ENCODE peak calls at places on chromosomes 13 and 19, in eight cellular contexts. One of them, this sample, is unnamed. For H3K4me1, the result is how much of the 10 kb centered on the place peaks cover.

GRCh38 chr13:51192348-51192747 is 29.9 kb upstream of the FAM124A start:
- DNase-seq in left lung: no peak
- DNase-seq in aorta: no peak
- DNase-seq in tibial artery: no peak
- DNase-seq in gastrocnemius medialis: no peak
- DNase-seq in keratinocyte: no peak
- DNase-seq in right cardiac atrium: no peak
- DNase-seq in heart left ventricle: no peak
- DNase-seq in this sample: no peak

GRCh38 chr13:42022796-42023493 is 25.5 kb upstream of the DGKH start:
- DNase-seq in right cardiac atrium: no peak
- DNase-seq in tibial artery: no peak
- DNase-seq in left lung: no peak
- DNase-seq in gastrocnemius medialis: no peak
- DNase-seq in keratinocyte: no peak
- DNase-seq in aorta: no peak
- DNase-seq in heart left ventricle: no peak
- DNase-seq in this sample: no peak

GRCh38 chr13:99005609-99006008 is 27.7 kb upstream of the DOCK9 start:
- DNase-seq in gastrocnemius medialis: no peak
- DNase-seq in tibial artery: no peak
- DNase-seq in keratinocyte: no peak
- DNase-seq in left lung: no peak
- DNase-seq in heart left ventricle: no peak
- DNase-seq in aorta: no peak
- DNase-seq in right cardiac atrium: no peak
- DNase-seq in this sample: no peak

GRCh38 chr19:36213793-36214387 is 575 bp downstream of the ZNF565 start:
- DNase-seq in tibial artery: no peak
- DNase-seq in gastrocnemius medialis: peak
- DNase-seq in aorta: no peak
- DNase-seq in heart left ventricle: no peak
- DNase-seq in left lung: no peak
- DNase-seq in keratinocyte: no peak
- DNase-seq in right cardiac atrium: peak
- DNase-seq in this sample: no peak

GRCh38 chr13:29315847-29316246 is 279.6 kb downstream of the SLC7A1 start:
- DNase-seq in left lung: no peak
- DNase-seq in tibial artery: no peak
- DNase-seq in right cardiac atrium: no peak
- DNase-seq in heart left ventricle: no peak
- DNase-seq in gastrocnemius medialis: no peak
- DNase-seq in keratinocyte: no peak
- DNase-seq in aorta: no peak
- DNase-seq in this sample: no peak

GRCh38 chr19:40236366-40236765 is 9.9 kb upstream of the CCNP start:
- DNase-seq in tibial artery: no peak
- DNase-seq in left lung: no peak
- DNase-seq in heart left ventricle: no peak
- DNase-seq in keratinocyte: no peak
- DNase-seq in gastrocnemius medialis: no peak
- DNase-seq in aorta: no peak
- DNase-seq in right cardiac atrium: no peak
- DNase-seq in this sample: no peak

GRCh38 chr13:45511310-45512147 is 46.8 kb downstream of the COG3 start:
- DNase-seq in keratinocyte: peak
- DNase-seq in left lung: no peak
- DNase-seq in heart left ventricle: peak
- DNase-seq in gastrocnemius medialis: no peak
- DNase-seq in aorta: no peak
- DNase-seq in right cardiac atrium: no peak
- DNase-seq in tibial artery: no peak
- DNase-seq in this sample: no peak

GRCh38 chr19:30228113-30228725 is 144.0 kb upstream of the ZNF536 start:
- DNase-seq in heart left ventricle: no peak
- DNase-seq in right cardiac atrium: no peak
- DNase-seq in left lung: no peak
- DNase-seq in tibial artery: no peak
- DNase-seq in aorta: no peak
- DNase-seq in keratinocyte: no peak
- DNase-seq in gastrocnemius medialis: no peak
- DNase-seq in this sample: no peak

GRCh38 chr19:38508507-38508906 is 75.0 kb downstream of the RYR1 start:
- DNase-seq in aorta: no peak
- DNase-seq in heart left ventricle: no peak
- DNase-seq in keratinocyte: no peak
- DNase-seq in left lung: no peak
- DNase-seq in tibial artery: no peak
- DNase-seq in right cardiac atrium: no peak
- DNase-seq in gastrocnemius medialis: no peak
- DNase-seq in this sample: no peak

GRCh38 chr19:46571495-46571894 is 29.6 kb upstream of the CALM3 start:
- DNase-seq in keratinocyte: no peak
- DNase-seq in left lung: no peak
- DNase-seq in right cardiac atrium: no peak
- DNase-seq in heart left ventricle: no peak
- DNase-seq in gastrocnemius medialis: no peak
- DNase-seq in tibial artery: no peak
- DNase-seq in aorta: no peak
- DNase-seq in this sample: no peak

GRCh38 chr19:21677696-21678418 is 89.5 kb downstream of the ZNF100 start:
- DNase-seq in aorta: no peak
- DNase-seq in gastrocnemius medialis: no peak
- DNase-seq in tibial artery: no peak
- DNase-seq in keratinocyte: no peak
- DNase-seq in left lung: no peak
- DNase-seq in heart left ventricle: no peak
- DNase-seq in right cardiac atrium: no peak
- DNase-seq in this sample: no peak

GRCh38 chr19:49988433-49988832 is 27.5 kb upstream of the SIGLEC11 start:
- DNase-seq in aorta: no peak
- DNase-seq in gastrocnemius medialis: no peak
- DNase-seq in right cardiac atrium: no peak
- DNase-seq in keratinocyte: no peak
- DNase-seq in tibial artery: no peak
- DNase-seq in heart left ventricle: no peak
- DNase-seq in left lung: no peak
- DNase-seq in this sample: no peak

GRCh38 chr13:52361225-52361624 is 44.7 kb downstream of the THSD1 start:
- DNase-seq in right cardiac atrium: no peak
- DNase-seq in gastrocnemius medialis: no peak
- DNase-seq in left lung: no peak
- DNase-seq in tibial artery: no peak
- DNase-seq in keratinocyte: no peak
- DNase-seq in heart left ventricle: no peak
- DNase-seq in aorta: no peak
- DNase-seq in this sample: no peak

DNA sequence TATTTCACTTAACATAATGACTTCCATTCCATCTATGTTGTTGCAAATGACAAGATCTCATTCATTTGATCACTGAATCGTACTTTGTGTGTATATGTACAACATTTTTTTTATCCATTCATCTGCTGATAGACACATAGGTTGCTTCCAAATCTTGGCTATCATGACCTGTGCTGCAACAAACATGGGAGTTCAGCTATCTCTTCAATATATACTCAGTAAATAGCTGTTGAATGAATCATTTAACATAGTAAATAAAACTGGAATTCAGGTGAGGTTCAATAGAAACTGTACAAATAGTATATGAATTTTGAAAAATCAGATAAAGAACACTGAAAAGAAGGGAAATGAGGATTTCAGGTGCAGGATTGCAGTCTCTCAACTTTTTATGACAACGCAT is 508.9 kb upstream of the MIR17HG start:
- DNase-seq in left lung: no peak
- DNase-seq in right cardiac atrium: no peak
- DNase-seq in keratinocyte: no peak
- DNase-seq in tibial artery: no peak
- DNase-seq in gastrocnemius medialis: no peak
- DNase-seq in heart left ventricle: no peak
- DNase-seq in aorta: no peak
- DNase-seq in this sample: no peak
- H3K4me3 ChIP-seq in left lung: no peak
- H3K4me3 ChIP-seq in right cardiac atrium: no peak
- H3K4me3 ChIP-seq in keratinocyte: no peak
- H3K4me3 ChIP-seq in tibial artery: no peak
- H3K4me3 ChIP-seq in gastrocnemius medialis: no peak
- H3K4me3 ChIP-seq in heart left ventricle: no peak
- H3K4me3 ChIP-seq in aorta: no peak
- H3K4me3 ChIP-seq in this sample: no peak

GRCh38 chr19:11140896-11141295 is 14.7 kb downstream of the SPC24 start:
- DNase-seq in tibial artery: no peak
- DNase-seq in keratinocyte: no peak
- DNase-seq in gastrocnemius medialis: no peak
- DNase-seq in aorta: no peak
- DNase-seq in left lung: no peak
- DNase-seq in heart left ventricle: no peak
- DNase-seq in right cardiac atrium: no peak
- DNase-seq in this sample: no peak

GRCh38 chr19:11141937-11142527 is 13.6 kb downstream of the SPC24 start:
- DNase-seq in right cardiac atrium: no peak
- DNase-seq in left lung: peak
- DNase-seq in gastrocnemius medialis: no peak
- DNase-seq in aorta: no peak
- DNase-seq in heart left ventricle: no peak
- DNase-seq in keratinocyte: no peak
- DNase-seq in tibial artery: no peak
- DNase-seq in this sample: peak

GRCh38 chr19:11138659-11139526 is 16.7 kb downstream of the SPC24 start:
- DNase-seq in tibial artery: peak
- DNase-seq in right cardiac atrium: peak
- DNase-seq in left lung: peak
- DNase-seq in keratinocyte: no peak
- DNase-seq in heart left ventricle: peak
- DNase-seq in gastrocnemius medialis: peak
- DNase-seq in aorta: peak
- DNase-seq in this sample: peak

GRCh38 chr19:11136400-11137101 is 19.0 kb downstream of the SPC24 start:
- DNase-seq in keratinocyte: no peak
- DNase-seq in aorta: no peak
- DNase-seq in right cardiac atrium: no peak
- DNase-seq in tibial artery: no peak
- DNase-seq in left lung: no peak
- DNase-seq in gastrocnemius medialis: no peak
- DNase-seq in heart left ventricle: no peak
- DNase-seq in this sample: no peak

DNA sequence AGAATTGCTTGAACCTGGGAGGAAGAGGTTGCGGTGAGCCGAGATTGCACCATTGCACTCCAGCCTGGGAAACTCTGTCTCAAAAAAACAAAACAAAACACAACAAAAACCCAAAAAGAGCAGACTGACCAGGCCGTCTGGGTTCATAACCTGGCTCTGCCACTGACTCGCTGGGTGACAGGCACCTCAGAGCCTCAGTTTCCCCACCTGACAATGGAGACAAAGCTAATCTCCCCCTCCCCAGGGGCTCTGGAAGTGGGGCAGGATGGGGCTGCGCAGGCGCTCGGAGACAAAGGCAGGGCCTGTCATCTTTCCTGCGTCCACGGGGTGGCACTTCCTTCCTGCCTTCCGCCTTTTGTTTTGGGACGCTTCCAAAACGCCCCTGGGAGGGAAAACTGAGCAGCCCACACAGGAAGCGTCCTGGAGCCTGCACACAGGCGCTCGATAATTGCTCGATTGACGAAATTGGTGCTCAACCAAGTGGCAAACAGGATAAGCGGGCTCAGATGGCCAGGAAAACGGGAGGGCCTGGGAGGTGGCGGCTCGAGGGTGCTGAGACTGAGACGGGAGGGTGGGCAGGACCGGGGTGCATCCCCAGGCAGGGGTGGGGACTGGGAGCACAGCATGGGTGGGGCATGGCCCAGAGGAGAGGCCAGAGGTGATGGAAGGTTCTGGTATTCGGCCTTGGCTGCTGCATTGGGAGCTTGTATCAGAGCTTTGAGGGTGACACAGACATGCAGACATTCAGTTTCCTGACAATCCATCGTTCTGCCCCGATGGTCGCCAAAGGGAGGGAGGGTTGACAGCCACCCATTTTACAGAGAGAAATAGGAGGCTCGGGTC is 17.8 kb downstream of the SPC24 start:
- DNase-seq in heart left ventricle: peak
- DNase-seq in left lung: peak
- DNase-seq in keratinocyte: no peak
- DNase-seq in right cardiac atrium: peak
- DNase-seq in gastrocnemius medialis: peak
- DNase-seq in aorta: peak
- DNase-seq in tibial artery: peak
- DNase-seq in this sample: peak
- H3K4me1 ChIP-seq in heart left ventricle: half or more
- H3K4me1 ChIP-seq in left lung: under half
- H3K4me1 ChIP-seq in keratinocyte: under half
- H3K4me1 ChIP-seq in right cardiac atrium: under half
- H3K4me1 ChIP-seq in gastrocnemius medialis: under half
- H3K4me1 ChIP-seq in aorta: under half
- H3K4me1 ChIP-seq in tibial artery: under half
- H3K4me1 ChIP-seq in this sample: under half

GRCh38 chr19:58325623-58326022 is 1.2 kb upstream of the ZSCAN22 start:
- DNase-seq in aorta: no peak
- DNase-seq in keratinocyte: peak
- DNase-seq in left lung: no peak
- DNase-seq in heart left ventricle: no peak
- DNase-seq in right cardiac atrium: no peak
- DNase-seq in tibial artery: no peak
- DNase-seq in gastrocnemius medialis: no peak
- DNase-seq in this sample: no peak
- H3K4me3 ChIP-seq in aorta: no peak
- H3K4me3 ChIP-seq in keratinocyte: peak
- H3K4me3 ChIP-seq in left lung: peak
- H3K4me3 ChIP-seq in heart left ventricle: no peak
- H3K4me3 ChIP-seq in right cardiac atrium: no peak
- H3K4me3 ChIP-seq in tibial artery: peak
- H3K4me3 ChIP-seq in gastrocnemius medialis: no peak
- H3K4me3 ChIP-seq in this sample: peak

GRCh38 chr13:18946738-18947137 is 234.9 kb downstream of the TUBA3C start:
- DNase-seq in left lung: no peak
- DNase-seq in right cardiac atrium: no peak
- DNase-seq in aorta: no peak
- DNase-seq in keratinocyte: no peak
- DNase-seq in tibial artery: no peak
- DNase-seq in heart left ventricle: no peak
- DNase-seq in gastrocnemius medialis: no peak
- DNase-seq in this sample: peak

GRCh38 chr13:18943273-18943672 is 238.4 kb downstream of the TUBA3C start:
- DNase-seq in right cardiac atrium: no peak
- DNase-seq in keratinocyte: no peak
- DNase-seq in aorta: peak
- DNase-seq in tibial artery: no peak
- DNase-seq in left lung: no peak
- DNase-seq in gastrocnemius medialis: no peak
- DNase-seq in heart left ventricle: no peak
- DNase-seq in this sample: no peak

GRCh38 chr13:18943721-18944391 is 237.8 kb downstream of the TUBA3C start:
- DNase-seq in tibial artery: peak
- DNase-seq in left lung: no peak
- DNase-seq in gastrocnemius medialis: no peak
- DNase-seq in keratinocyte: no peak
- DNase-seq in aorta: peak
- DNase-seq in right cardiac atrium: no peak
- DNase-seq in heart left ventricle: no peak
- DNase-seq in this sample: peak

GRCh38 chr13:18947376-18947977 is 234.1 kb downstream of the TUBA3C start:
- DNase-seq in right cardiac atrium: no peak
- DNase-seq in left lung: no peak
- DNase-seq in tibial artery: no peak
- DNase-seq in aorta: no peak
- DNase-seq in heart left ventricle: no peak
- DNase-seq in keratinocyte: no peak
- DNase-seq in gastrocnemius medialis: no peak
- DNase-seq in this sample: no peak

GRCh38 chr13:18944501-18945068 is 237.0 kb downstream of the TUBA3C start:
- DNase-seq in right cardiac atrium: no peak
- DNase-seq in heart left ventricle: no peak
- DNase-seq in gastrocnemius medialis: no peak
- DNase-seq in left lung: no peak
- DNase-seq in keratinocyte: no peak
- DNase-seq in aorta: peak
- DNase-seq in tibial artery: peak
- DNase-seq in this sample: peak
- H3K4me1 ChIP-seq in right cardiac atrium: under half
- H3K4me1 ChIP-seq in heart left ventricle: under half
- H3K4me1 ChIP-seq in gastrocnemius medialis: under half
- H3K4me1 ChIP-seq in left lung: under half
- H3K4me1 ChIP-seq in keratinocyte: under half
- H3K4me1 ChIP-seq in aorta: under half
- H3K4me1 ChIP-seq in tibial artery: under half
- H3K4me1 ChIP-seq in this sample: under half

This sample was measured in upper lobe of right lung.